ENCODE peak calls at places on chromosomes 2 and 18, in eight cellular contexts. D is left kidney; O is Kasumi-1; P is activated naive CD4-positive, alpha-beta T cell treated with Interleukin-2 at 50 U/mL for 16 hours; X is T-helper 9 cell; F is GM10248; S is DMS153; Y is dorsolateral prefrontal cortex. I is an unnamed sample.

GRCh38 chr2:582792-583528 is 94.2 kb downstream of the TMEM18 start:
- DNase-seq in D (no peak), O (no peak), P (no peak), X (no peak), F (no peak), S (no peak), Y (no peak), I (no peak)

GRCh38 chr2:113818382-113818951 is 62.0 kb upstream of the SLC35F5 start:
- DNase-seq in D (peak), O (no peak), P (no peak), X (no peak), F (no peak), S (no peak), Y (no peak), I (no peak)

GRCh38 chr2:237141556-237141955 is 55.9 kb downstream of the COPS8 start:
- DNase-seq in D (no peak), O (no peak), P (no peak), X (no peak), F (no peak), S (no peak), Y (no peak), I (no peak)

GRCh38 chr18:13570216-13570615 is 156.1 kb downstream of the FAM210A start:
- DNase-seq in D (peak), O (no peak), P (no peak), X (no peak), F (no peak), S (no peak), Y (no peak), I (no peak)

GRCh38 chr18:73283788-73284187 is 416.0 kb upstream of the NETO1 start:
- DNase-seq in D (peak), O (no peak), P (no peak), X (no peak), F (no peak), S (no peak), Y (no peak), I (no peak)

GRCh38 chr2:201235865-201236811 is 24.2 kb upstream of the CASP8 start:
- DNase-seq in D (peak), O (peak), P (peak), X (peak), F (peak), S (no peak), Y (no peak), I (peak)

GRCh38 chr2:44441200-44441599 is 79.5 kb downstream of the CAMKMT start:
- DNase-seq in D (no peak), O (no peak), P (no peak), X (no peak), F (no peak), S (no peak), Y (no peak), I (no peak)

GRCh38 chr2:215931256-215931903 is 82.0 kb downstream of the MREG start:
- DNase-seq in D (peak), O (peak), P (peak), X (peak), F (peak), S (peak), Y (peak), I (peak)

GRCh38 chr2:239519081-239519920 is 118.5 kb upstream of the HDAC4 start:
- DNase-seq in D (no peak), O (no peak), P (no peak), X (no peak), F (no peak), S (no peak), Y (no peak), I (no peak)

GRCh38 chr2:109545828-109546713 is 67.7 kb downstream of the SEPTIN10 start:
- DNase-seq in D (peak), O (peak), P (peak), X (peak), F (peak), S (no peak), Y (peak), I (peak)

GRCh38 chr2:6954586-6954985 is 37.4 kb downstream of the RNF144A start:
- DNase-seq in D (no peak), O (no peak), P (no peak), X (no peak), F (no peak), S (no peak), Y (no peak), I (no peak)

GRCh38 chr2:239198221-239198620 is 202.6 kb downstream of the HDAC4 start:
- DNase-seq in D (no peak), O (no peak), P (no peak), X (no peak), F (no peak), S (no peak), Y (no peak), I (no peak)

GRCh38 chr2:234247453-234248180 is 197.1 kb downstream of the SPP2 start:
- DNase-seq in D (no peak), O (no peak), P (no peak), X (no peak), F (no peak), S (no peak), Y (no peak), I (no peak)

GRCh38 chr18:11124054-11124453 is 25.3 kb downstream of the PIEZO2 start:
- DNase-seq in D (no peak), O (no peak), P (no peak), X (no peak), F (no peak), S (no peak), Y (no peak), I (no peak)

GRCh38 chr18:65326831-65327230 is 424.0 kb upstream of the CDH7 start:
- DNase-seq in D (peak), O (no peak), P (no peak), X (no peak), F (no peak), S (no peak), Y (no peak), I (no peak)